ENCODE peak calls at places on chromosomes 11 and 22, in four cellular contexts. One of them, this sample, is unnamed.

GRCh38 chr22:31544481-31545480 is 48.4 kb downstream of the SFI1 start:
- DNase-seq in EH: no peak
- DNase-seq in heart right ventricle: no peak
- DNase-seq in SK-MEL-5: no peak
- DNase-seq in this sample: no peak

GRCh38 chr11:112023104-112023503 is 2.1 kb upstream of the DLAT start:
- DNase-seq in heart right ventricle: no peak
- DNase-seq in SK-MEL-5: no peak
- DNase-seq in EH: no peak
- DNase-seq in this sample: no peak

GRCh38 chr11:66568124-66568916 is at the start of gene CTSF:
- DNase-seq in SK-MEL-5: peak
- DNase-seq in heart right ventricle: peak
- DNase-seq in EH: peak
- DNase-seq in this sample: peak

GRCh38 chr11:13216019-13217006 is 61.3 kb upstream of the BMAL1 start:
- DNase-seq in SK-MEL-5: peak
- DNase-seq in heart right ventricle: no peak
- DNase-seq in EH: peak
- DNase-seq in this sample: peak

GRCh38 chr22:38029370-38029769 is 27.8 kb upstream of the PICK1 start:
- DNase-seq in SK-MEL-5: no peak
- DNase-seq in heart right ventricle: no peak
- DNase-seq in EH: no peak
- DNase-seq in this sample: no peak

GRCh38 chr22:44441401-44442185 is 56.4 kb downstream of the RTL6 start:
- DNase-seq in SK-MEL-5: no peak
- DNase-seq in heart right ventricle: no peak
- DNase-seq in EH: no peak
- DNase-seq in this sample: no peak

GRCh38 chr11:68990995-68991780 is 10.4 kb upstream of the MRGPRD start:
- DNase-seq in EH: no peak
- DNase-seq in SK-MEL-5: no peak
- DNase-seq in heart right ventricle: no peak
- DNase-seq in this sample: no peak

GRCh38 chr22:26674211-26675190 is 17.1 kb downstream of the MIAT start:
- DNase-seq in heart right ventricle: no peak
- DNase-seq in SK-MEL-5: peak
- DNase-seq in EH: no peak
- DNase-seq in this sample: no peak